ENCODE peak calls at places on chromosome 16, in four cellular contexts. C is upper lobe of left lung, O is GM12878, A is H1. W is an unnamed sample. For H3K36me3, the result is how much of the 10 kb centered on the place peaks cover.

GRCh38 chr16:81956213-81956948 is 54.9 kb downstream of the SDR42E1 start:
- DNase-seq in O (no peak), A (no peak), C (peak), W (no peak)

GRCh38 chr16:58511933-58512815 is 3.1 kb upstream of the SETD6 start:
- DNase-seq in O (no peak), C (peak), A (peak), W (no peak)

GRCh38 chr16:46757339-46758050 is 9.4 kb upstream of the MYLK3 start:
- DNase-seq in C (no peak), O (no peak), A (no peak), W (no peak)

GRCh38 chr16:89257281-89257731 is 39.8 kb downstream of the ZNF778 start:
- DNase-seq in O (no peak), C (no peak), A (peak), W (no peak)

GRCh38 chr16:53480394-53480793 is 22.6 kb downstream of the AKTIP start:
- DNase-seq in C (no peak), A (no peak), O (no peak), W (no peak)

GRCh38 chr16:1356061-1356900 is 4.5 kb downstream of the GNPTG start:
- DNase-seq in C (no peak), A (no peak), O (no peak), W (no peak)

GRCh38 chr16:1152651-1153259 is at the start of gene CACNA1H:
- DNase-seq in A (peak), C (no peak), O (no peak), W (no peak)

GRCh38 chr16:77579283-77579985 is 142.9 kb upstream of the NUDT7 start:
- DNase-seq in O (no peak), C (no peak), A (no peak), W (no peak)

GRCh38 chr16:79163666-79164377 is 436.7 kb downstream of the MAF start:
- DNase-seq in C (no peak), O (no peak), A (no peak), W (no peak)

GRCh38 chr16:79316004-79316458 is 284.5 kb downstream of the MAF start:
- DNase-seq in A (no peak), C (no peak), O (peak), W (no peak)

GRCh38 chr16:70392606-70393005 is 45.9 kb downstream of the DDX19A start:
- DNase-seq in A (no peak), O (no peak), C (no peak), W (no peak)

GRCh38 chr16:50591800-50592771 is 43.9 kb downstream of the NKD1 start:
- DNase-seq in A (no peak), O (no peak), C (no peak), W (no peak)

GRCh38 chr16:78936060-78936459 is 664.5 kb downstream of the MAF start:
- DNase-seq in A (no peak), C (no peak), O (no peak), W (no peak)

GRCh38 chr16:23803591-23804123 is 32.1 kb upstream of the PRKCB start:
- DNase-seq in C (peak), O (no peak), A (peak), W (peak)

DNA sequence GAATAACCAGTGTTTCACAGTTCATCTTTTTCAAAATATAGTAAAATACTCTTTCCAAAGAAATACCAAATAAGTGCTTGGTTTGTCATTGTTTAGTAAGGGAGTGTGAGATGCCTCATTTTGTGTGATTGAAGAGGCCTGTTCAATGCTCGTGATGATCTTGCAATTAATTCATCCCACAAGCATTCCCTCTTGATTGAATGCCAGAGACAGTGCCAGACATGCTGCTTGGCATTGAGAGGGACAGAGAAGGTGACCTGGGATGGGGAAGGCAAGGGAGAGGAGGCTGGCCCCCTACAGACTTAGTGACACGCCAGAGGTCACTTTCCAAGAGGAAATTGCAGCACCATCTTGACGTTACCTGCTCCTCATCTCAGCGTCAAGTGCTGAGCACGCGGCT is 49.3 kb downstream of the CLEC16A start:
- DNase-seq in O (no peak), A (no peak), C (peak), W (no peak)
- H3K36me3 ChIP-seq in O (under half), A (under half), C (under half), W (under half)

GRCh38 chr16:13587171-13587570 is 332.8 kb upstream of the ERCC4 start:
- DNase-seq in C (no peak), O (no peak), A (no peak), W (no peak)
- H3K27ac ChIP-seq in C (no peak), O (no peak), A (no peak), W (no peak)

GRCh38 chr16:87701505-87701921 is 64.3 kb downstream of the KLHDC4 start:
- DNase-seq in A (no peak), O (no peak), C (no peak), W (no peak)
- TF ChIP-seq POLR2AphosphoS5 in A (no peak), O (no peak), C (no peak), W (no peak)

DNA sequence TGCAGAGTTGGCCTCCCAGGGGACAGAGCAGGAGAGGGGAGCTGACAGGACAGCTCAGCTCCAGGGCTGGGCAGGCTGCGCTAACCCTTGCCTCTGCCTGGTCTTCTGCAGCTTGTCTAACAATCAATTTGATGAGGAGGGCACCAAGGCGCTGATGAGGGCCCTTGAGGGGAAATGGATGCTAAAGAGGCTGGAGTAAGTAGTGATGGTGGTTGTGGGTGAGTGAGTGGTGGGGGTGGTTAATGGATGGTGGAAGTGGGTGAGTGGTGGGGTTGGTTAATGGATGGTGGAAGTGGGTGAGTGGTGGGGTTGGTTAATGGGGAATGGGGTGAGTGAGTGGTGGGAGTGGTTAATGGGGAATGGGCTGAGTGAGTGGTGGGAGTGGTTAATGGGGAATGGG is 22.0 kb upstream of the CPNE2 start:
- DNase-seq in O (no peak), A (no peak), C (no peak), W (no peak)
- H3K36me3 ChIP-seq in O (under half), A (under half), C (under half), W (under half)

GRCh38 chr16:66508914-66509496 is 40.9 kb downstream of the TK2 start:
- DNase-seq in O (no peak), C (no peak), A (no peak), W (no peak)

GRCh38 chr16:66509576-66509975 is 40.3 kb downstream of the TK2 start:
- DNase-seq in C (no peak), A (no peak), O (no peak), W (no peak)

GRCh38 chr16:66510298-66510697 is 39.6 kb downstream of the TK2 start:
- DNase-seq in A (no peak), C (no peak), O (no peak), W (no peak)

GRCh38 chr16:66507731-66508239 is 42.1 kb downstream of the TK2 start:
- DNase-seq in A (no peak), O (no peak), C (no peak), W (no peak)

DNA sequence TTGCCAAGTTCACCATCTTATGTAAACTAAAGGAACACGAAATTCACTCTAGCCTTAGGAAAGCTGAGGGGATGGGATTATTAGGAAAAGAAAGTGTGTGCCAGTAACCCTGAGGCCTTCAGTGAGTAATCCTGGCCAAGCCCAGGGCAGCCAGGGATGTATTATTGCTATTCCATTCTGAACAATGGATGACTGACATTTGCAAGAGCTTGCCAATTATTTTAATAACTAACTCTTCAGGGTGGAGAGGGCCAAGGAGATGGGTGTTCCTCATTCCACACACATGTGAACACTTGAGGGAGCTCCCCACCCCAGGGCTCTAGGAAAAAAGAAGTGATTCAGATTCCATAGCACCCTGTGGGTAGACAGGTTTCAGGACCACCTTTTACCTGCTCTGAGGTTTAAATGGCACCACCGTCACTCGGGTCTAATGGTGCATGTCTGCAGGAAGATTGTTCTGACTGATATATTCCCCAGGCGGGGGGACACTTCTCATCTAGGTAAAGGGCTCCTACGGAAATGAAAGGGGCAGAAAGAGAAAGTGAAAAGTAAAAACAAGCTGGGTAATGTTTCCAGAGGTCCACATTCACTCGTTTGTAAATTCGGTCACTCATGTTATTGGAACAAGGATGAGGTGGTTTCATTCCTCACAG is 41.5 kb downstream of the TK2 start:
- DNase-seq in C (peak), A (no peak), O (no peak), W (no peak)
- H3K27ac ChIP-seq in C (peak), A (no peak), O (no peak), W (no peak)

DNA sequence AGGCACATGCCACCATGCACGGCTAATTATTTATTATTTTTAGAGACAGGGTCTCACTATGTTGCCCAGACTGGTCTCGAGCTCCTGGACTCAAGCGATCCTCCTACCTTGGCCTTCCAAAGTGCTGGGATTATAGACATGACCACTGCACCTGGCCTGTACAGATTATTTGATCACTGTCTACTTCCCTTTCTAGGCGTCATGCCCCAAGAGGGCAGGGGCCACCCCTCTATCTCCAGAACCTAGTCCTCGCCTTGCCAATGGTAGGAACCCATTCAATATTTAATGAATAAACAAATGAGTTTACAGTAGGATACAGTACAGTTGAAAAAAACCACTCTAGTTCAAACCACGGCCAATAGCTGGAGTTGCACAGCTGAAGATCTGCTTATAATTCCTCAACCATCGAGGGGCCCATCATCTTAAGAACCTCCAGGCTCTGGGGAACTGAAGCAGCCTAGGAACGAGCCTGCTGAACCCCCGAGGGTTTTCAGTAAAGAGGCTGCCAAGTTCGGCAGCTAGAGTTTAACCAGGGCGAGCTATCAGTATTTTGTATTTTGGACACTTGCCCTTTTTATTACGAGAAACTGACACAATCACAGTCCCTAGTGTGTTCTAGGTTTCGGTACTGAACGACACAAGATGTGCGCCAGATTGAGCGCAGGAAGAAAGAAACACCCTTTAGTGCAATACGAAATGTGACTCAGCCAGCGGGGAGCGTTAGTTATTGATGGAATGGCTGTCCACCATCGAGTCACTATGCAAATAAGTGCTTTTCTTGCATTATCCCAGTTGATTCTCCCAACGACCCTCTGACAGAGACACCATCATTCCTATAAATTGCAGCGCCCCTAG is 14.6 kb downstream of the ADCY9 start:
- DNase-seq in C (no peak), O (no peak), A (no peak), W (no peak)
- TF ChIP-seq POLR2AphosphoS5 in C (no peak), O (no peak), A (no peak), W (no peak)

DNA sequence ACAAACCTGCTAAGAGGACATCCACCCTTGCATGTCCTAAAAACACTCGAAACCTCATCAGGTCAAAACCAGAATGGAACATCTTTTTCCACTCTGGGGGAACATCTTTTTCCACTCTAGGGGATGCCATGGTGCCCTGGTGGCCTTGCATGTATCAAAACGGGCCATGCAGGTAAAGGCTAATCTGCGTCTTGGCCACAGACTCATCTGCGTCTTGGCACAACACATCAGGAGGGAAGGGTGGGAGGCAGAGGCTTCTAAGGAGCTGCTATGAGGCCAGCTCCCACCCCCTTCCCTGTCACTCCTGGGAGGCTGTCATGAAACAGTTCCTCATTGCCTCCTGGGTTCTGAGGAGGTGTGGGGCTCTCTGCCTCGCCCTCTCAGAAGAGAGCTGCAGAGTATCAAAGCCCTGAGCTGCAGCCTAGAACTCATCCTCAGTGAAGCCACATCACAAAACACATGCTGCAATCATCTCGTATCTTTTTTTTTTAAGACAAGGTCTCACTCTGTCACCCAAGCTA is 27.6 kb downstream of the PARN start:
- DNase-seq in C (no peak), O (no peak), A (no peak), W (no peak)
- H3K36me3 ChIP-seq in C (half or more), O (under half), A (half or more), W (half or more)

DNA sequence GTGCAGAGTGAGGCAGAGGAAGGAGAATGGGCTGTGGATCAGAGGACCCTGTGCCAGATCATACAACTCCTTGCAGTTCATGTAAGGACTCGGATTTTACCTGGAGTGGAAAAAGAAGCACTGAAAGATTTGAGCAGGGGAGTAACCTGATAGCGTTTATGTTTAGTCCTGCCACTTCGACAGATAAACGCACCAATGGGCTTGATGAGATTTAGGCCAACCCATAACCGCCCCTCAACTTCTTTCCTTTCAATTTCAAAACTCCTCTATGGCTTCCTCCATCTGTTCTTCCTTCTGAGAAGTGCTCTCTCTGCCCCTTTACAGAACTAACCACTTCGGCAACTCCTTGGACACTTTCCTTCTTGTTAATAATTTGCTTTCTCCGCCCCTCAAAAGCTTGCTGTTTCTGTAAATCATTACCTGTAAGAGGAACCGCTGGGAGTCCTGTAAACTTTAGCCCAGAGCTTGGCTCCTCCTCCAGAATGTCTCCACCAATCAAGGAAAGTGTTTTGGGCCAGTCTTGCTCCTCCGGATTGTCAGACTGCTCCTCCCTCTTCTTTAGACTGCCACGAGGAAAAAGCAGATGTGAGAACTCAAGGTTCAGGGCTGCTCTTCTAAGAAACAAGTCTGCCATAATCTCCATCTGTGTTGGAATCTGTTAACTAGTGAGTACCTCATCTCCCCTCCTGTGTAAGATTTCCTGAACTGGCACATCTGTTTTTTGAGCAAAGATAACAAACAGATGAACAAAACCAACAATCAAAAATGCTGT is at the start of gene ACSM3:
- DNase-seq in A (peak), C (peak), O (peak), W (no peak)
- H3K27ac ChIP-seq in A (peak), C (peak), O (peak), W (no peak)

GRCh38 chr16:85557976-85558589 is 55.0 kb upstream of the GSE1 start:
- DNase-seq in O (no peak), C (peak), A (peak), W (no peak)
- TF ChIP-seq POLR2AphosphoS5 in O (no peak), C (peak), A (no peak), W (no peak)